ENCODE peak calls at places on chromosome 19, in ten cellular contexts. One of them, this sample, is unnamed.

GRCh38 chr19:34841780-34842179 is 68.8 kb upstream of the ZNF599 start:
- DNase-seq in activated naive CD4-positive, alpha-beta T cell treated with Interleukin-2 at 50 U/mL for 16 hours: no peak
- DNase-seq in lower leg skin: no peak
- DNase-seq in stimulated activated naive B cell treated with anti-CD40 and anti-IgM and Interleukin-4, amounts not matched to agents 10 μg/mL and 1 μg/mL and 100 μg/mL, for 72 hours: no peak
- DNase-seq in cardiac septum: no peak
- DNase-seq in COR-L47: no peak
- DNase-seq in cardiac fibroblast: no peak
- DNase-seq in tibial artery: no peak
- DNase-seq in NCI-H1694: no peak
- DNase-seq in NB4: no peak
- DNase-seq in this sample: no peak

GRCh38 chr19:39557791-39558622 is 18.0 kb upstream of the EID2 start:
- DNase-seq in NB4: no peak
- DNase-seq in NCI-H1694: no peak
- DNase-seq in lower leg skin: no peak
- DNase-seq in tibial artery: no peak
- DNase-seq in stimulated activated naive B cell treated with anti-CD40 and anti-IgM and Interleukin-4, amounts not matched to agents 10 μg/mL and 1 μg/mL and 100 μg/mL, for 72 hours: no peak
- DNase-seq in cardiac fibroblast: no peak
- DNase-seq in COR-L47: peak; percentile 24
- DNase-seq in activated naive CD4-positive, alpha-beta T cell treated with Interleukin-2 at 50 U/mL for 16 hours: peak; percentile 18
- DNase-seq in cardiac septum: no peak
- DNase-seq in this sample: peak; percentile 70

GRCh38 chr19:1671716-1672037 is 19.3 kb upstream of the TCF3 start:
- DNase-seq in cardiac fibroblast: no peak
- DNase-seq in NCI-H1694: no peak
- DNase-seq in stimulated activated naive B cell treated with anti-CD40 and anti-IgM and Interleukin-4, amounts not matched to agents 10 μg/mL and 1 μg/mL and 100 μg/mL, for 72 hours: no peak
- DNase-seq in lower leg skin: no peak
- DNase-seq in cardiac septum: no peak
- DNase-seq in activated naive CD4-positive, alpha-beta T cell treated with Interleukin-2 at 50 U/mL for 16 hours: no peak
- DNase-seq in tibial artery: no peak
- DNase-seq in COR-L47: no peak
- DNase-seq in NB4: peak; percentile 48
- DNase-seq in this sample: peak; percentile 26

GRCh38 chr19:2509096-2509495 is 33.2 kb downstream of the GADD45B start:
- DNase-seq in NB4: no peak
- DNase-seq in lower leg skin: no peak
- DNase-seq in cardiac septum: no peak
- DNase-seq in COR-L47: no peak
- DNase-seq in stimulated activated naive B cell treated with anti-CD40 and anti-IgM and Interleukin-4, amounts not matched to agents 10 μg/mL and 1 μg/mL and 100 μg/mL, for 72 hours: no peak
- DNase-seq in cardiac fibroblast: no peak
- DNase-seq in tibial artery: no peak
- DNase-seq in activated naive CD4-positive, alpha-beta T cell treated with Interleukin-2 at 50 U/mL for 16 hours: no peak
- DNase-seq in NCI-H1694: no peak
- DNase-seq in this sample: no peak

GRCh38 chr19:46513461-46514236 is 18.0 kb upstream of the PNMA8B start:
- DNase-seq in NB4: peak; percentile 91
- DNase-seq in NCI-H1694: peak; percentile 68
- DNase-seq in tibial artery: peak; percentile 68
- DNase-seq in COR-L47: peak; percentile 60
- DNase-seq in activated naive CD4-positive, alpha-beta T cell treated with Interleukin-2 at 50 U/mL for 16 hours: peak; percentile 82
- DNase-seq in cardiac septum: peak; percentile 89
- DNase-seq in stimulated activated naive B cell treated with anti-CD40 and anti-IgM and Interleukin-4, amounts not matched to agents 10 μg/mL and 1 μg/mL and 100 μg/mL, for 72 hours: peak; percentile 61
- DNase-seq in lower leg skin: peak; percentile 68
- DNase-seq in cardiac fibroblast: peak; percentile 85
- DNase-seq in this sample: peak; percentile 68

GRCh38 chr19:1524206-1524971 is 512 bp downstream of the PLK5 start:
- DNase-seq in cardiac septum: no peak
- DNase-seq in COR-L47: no peak
- DNase-seq in NB4: no peak
- DNase-seq in tibial artery: no peak
- DNase-seq in cardiac fibroblast: no peak
- DNase-seq in activated naive CD4-positive, alpha-beta T cell treated with Interleukin-2 at 50 U/mL for 16 hours: no peak
- DNase-seq in stimulated activated naive B cell treated with anti-CD40 and anti-IgM and Interleukin-4, amounts not matched to agents 10 μg/mL and 1 μg/mL and 100 μg/mL, for 72 hours: no peak
- DNase-seq in lower leg skin: no peak
- DNase-seq in NCI-H1694: no peak
- DNase-seq in this sample: no peak

GRCh38 chr19:17441241-17442135 is 7.0 kb downstream of the TMEM221 start:
- DNase-seq in COR-L47: no peak
- DNase-seq in cardiac septum: no peak
- DNase-seq in tibial artery: no peak
- DNase-seq in NCI-H1694: no peak
- DNase-seq in NB4: peak; percentile 58
- DNase-seq in cardiac fibroblast: peak; percentile 47
- DNase-seq in stimulated activated naive B cell treated with anti-CD40 and anti-IgM and Interleukin-4, amounts not matched to agents 10 μg/mL and 1 μg/mL and 100 μg/mL, for 72 hours: no peak
- DNase-seq in lower leg skin: no peak
- DNase-seq in activated naive CD4-positive, alpha-beta T cell treated with Interleukin-2 at 50 U/mL for 16 hours: peak; percentile 17
- DNase-seq in this sample: peak; percentile 48

GRCh38 chr19:49403404-49404187 is 15.5 kb downstream of the KASH5 start:
- DNase-seq in tibial artery: no peak
- DNase-seq in COR-L47: peak; percentile 81
- DNase-seq in activated naive CD4-positive, alpha-beta T cell treated with Interleukin-2 at 50 U/mL for 16 hours: no peak
- DNase-seq in NB4: no peak
- DNase-seq in NCI-H1694: no peak
- DNase-seq in lower leg skin: no peak
- DNase-seq in stimulated activated naive B cell treated with anti-CD40 and anti-IgM and Interleukin-4, amounts not matched to agents 10 μg/mL and 1 μg/mL and 100 μg/mL, for 72 hours: peak; percentile 46
- DNase-seq in cardiac septum: no peak
- DNase-seq in cardiac fibroblast: no peak
- DNase-seq in this sample: no peak

GRCh38 chr19:50818859-50819472 is 4.6 kb downstream of the KLK1 start:
- DNase-seq in cardiac fibroblast: no peak
- DNase-seq in COR-L47: no peak
- DNase-seq in NCI-H1694: no peak
- DNase-seq in cardiac septum: no peak
- DNase-seq in activated naive CD4-positive, alpha-beta T cell treated with Interleukin-2 at 50 U/mL for 16 hours: no peak
- DNase-seq in NB4: no peak
- DNase-seq in tibial artery: no peak
- DNase-seq in stimulated activated naive B cell treated with anti-CD40 and anti-IgM and Interleukin-4, amounts not matched to agents 10 μg/mL and 1 μg/mL and 100 μg/mL, for 72 hours: no peak
- DNase-seq in lower leg skin: no peak
- DNase-seq in this sample: no peak

GRCh38 chr19:34507414-34508067 is 26.0 kb downstream of the WTIP start:
- DNase-seq in COR-L47: no peak
- DNase-seq in stimulated activated naive B cell treated with anti-CD40 and anti-IgM and Interleukin-4, amounts not matched to agents 10 μg/mL and 1 μg/mL and 100 μg/mL, for 72 hours: no peak
- DNase-seq in activated naive CD4-positive, alpha-beta T cell treated with Interleukin-2 at 50 U/mL for 16 hours: no peak
- DNase-seq in NCI-H1694: no peak
- DNase-seq in tibial artery: no peak
- DNase-seq in cardiac septum: peak; percentile 38
- DNase-seq in lower leg skin: no peak
- DNase-seq in cardiac fibroblast: no peak
- DNase-seq in NB4: no peak
- DNase-seq in this sample: no peak